ENCODE peak calls at places on chromosome X, in nine cellular contexts. L is NCI-H2081; G is HEK293T; X is transverse colon; T is HTR-8/SVneo; Y is A549; J is activated CD4-positive, alpha-beta T cell treated with anti-CD3 and anti-CD28 coated beads, Interleukin-2, amount 10 ng/mL, durations not matched to agents 7 days and 5 days; H is CD14-positive monocyte; P is progenitor cell of endocrine pancreas. Q is an unnamed sample.

GRCh38 chrX:21740329-21741274 is 17.3 kb downstream of the SMPX start:
- DNase-seq in X (peak; percentile 10), P (no peak), T (no peak), Y (no peak), J (no peak), L (no peak), G (no peak), H (no peak), Q (no peak)

GRCh38 chrX:2828404-2829065 is at the start of gene GYG2:
- DNase-seq in P (peak; percentile 73), L (no peak), H (no peak), X (peak; percentile 35), Y (peak; percentile 56), J (no peak), G (peak; percentile 47), T (no peak), Q (no peak)

GRCh38 chrX:39361736-39362135 is 560.5 kb downstream of the MID1IP1 start:
- DNase-seq in X (no peak), Y (no peak), T (no peak), H (no peak), J (no peak), L (no peak), G (no peak), P (no peak), Q (no peak)

GRCh38 chrX:39385022-39385421 is 583.8 kb downstream of the MID1IP1 start:
- DNase-seq in P (no peak), H (no peak), L (no peak), T (no peak), J (no peak), Y (no peak), X (no peak), G (no peak), Q (no peak)

GRCh38 chrX:34130501-34130900 is 1.6 kb downstream of the FAM47A start:
- DNase-seq in J (no peak), G (no peak), P (no peak), T (no peak), Y (no peak), X (no peak), H (no peak), L (no peak), Q (no peak)

GRCh38 chrX:42384956-42385355 is 393.0 kb downstream of the PPP1R2C start:
- DNase-seq in G (no peak), L (no peak), P (no peak), H (no peak), T (no peak), X (no peak), Y (no peak), J (no peak), Q (no peak)

GRCh38 chrX:14290335-14290734 is 239.0 kb upstream of the GLRA2 start:
- DNase-seq in L (no peak), T (no peak), P (no peak), Y (no peak), J (no peak), H (no peak), G (no peak), X (no peak), Q (no peak)

GRCh38 chrX:74500555-74500954 is 79.3 kb downstream of the SLC16A2 start:
- DNase-seq in T (no peak), G (no peak), L (no peak), P (no peak), Y (no peak), X (no peak), H (no peak), J (no peak), Q (no peak)

GRCh38 chrX:52346462-52347165 is 22.2 kb upstream of the XAGE2 start:
- DNase-seq in H (no peak), G (no peak), L (no peak), J (no peak), P (no peak), T (no peak), X (no peak), Y (peak; percentile 16), Q (no peak)

GRCh38 chrX:133177202-133177601 is 41.0 kb downstream of the TFDP3 start:
- DNase-seq in Y (no peak), J (no peak), H (no peak), G (no peak), L (no peak), P (no peak), T (no peak), X (no peak), Q (no peak)

GRCh38 chrX:44891642-44892041 is 18.7 kb downstream of the KDM6A start:
- DNase-seq in L (no peak), H (no peak), X (no peak), P (no peak), J (no peak), T (no peak), Y (no peak), G (no peak), Q (no peak)

GRCh38 chrX:7711167-7711566 is 131.8 kb upstream of the VCX start:
- DNase-seq in P (no peak), G (no peak), L (no peak), T (no peak), J (no peak), H (no peak), X (no peak), Y (no peak), Q (no peak)

GRCh38 chrX:119541188-119541587 is 24.0 kb downstream of the STEEP1 start:
- DNase-seq in J (no peak), T (peak; percentile 44), P (no peak), Y (peak; percentile 55), X (no peak), L (no peak), G (no peak), H (no peak), Q (no peak)

GRCh38 chrX:104166735-104167436 is 633 bp downstream of the FAM199X start:
- DNase-seq in H (no peak), X (no peak), T (no peak), L (peak; percentile 41), J (no peak), P (no peak), Y (no peak), G (no peak), Q (no peak)

GRCh38 chrX:9595131-9595530 is 130.3 kb downstream of the TBL1X start:
- DNase-seq in Y (no peak), L (peak; percentile 48), P (no peak), H (no peak), J (no peak), X (no peak), G (no peak), T (no peak), Q (no peak)

GRCh38 chrX:118448273-118448783 is 47.3 kb upstream of the DOCK11 start:
- DNase-seq in H (no peak), T (no peak), P (no peak), Y (no peak), G (no peak), X (no peak), L (no peak), J (no peak), Q (no peak)

GRCh38 chrX:28324306-28324705 is 262.9 kb upstream of the IL1RAPL1 start:
- DNase-seq in H (no peak), J (no peak), L (no peak), X (no peak), P (no peak), Y (no peak), G (no peak), T (no peak), Q (no peak)

Q was measured in central memory CD4-positive, alpha-beta T cell.